ENCODE peak calls at places on chromosomes 4 and X, in eight cellular contexts. J is EH, M is kidney epithelial cell, L is right cardiac atrium, K is activated B cell treated with CpG ODN at 0.5 μM for 24 hours, C is ELF-1, R is NCI-H1694 treated with DMSO at 0.1 percent for 48 hours, G is ACHN. O is an unnamed sample.

GRCh38 chr4:77181737-77182136 is 24.7 kb downstream of the CCNG2 start:
- DNase-seq in J (no peak), M (no peak), K (no peak), L (no peak), R (no peak), C (no peak), G (no peak), O (no peak)

GRCh38 chr4:16083217-16084191 is at the start of gene PROM1:
- DNase-seq in J (no peak), M (no peak), R (no peak), G (no peak), L (peak), K (peak), C (peak), O (no peak)

GRCh38 chr4:36011381-36011780 is 232.9 kb downstream of the ARAP2 start:
- DNase-seq in R (no peak), J (no peak), K (no peak), M (no peak), L (no peak), G (no peak), C (no peak), O (no peak)

GRCh38 chrX:68571292-68572256 is 72.7 kb downstream of the YIPF6 start:
- DNase-seq in G (peak), J (peak), M (peak), C (no peak), L (no peak), R (no peak), K (no peak), O (peak)

GRCh38 chrX:69109706-69110635 is 55.3 kb downstream of the PJA1 start:
- DNase-seq in C (peak), L (no peak), M (no peak), K (no peak), G (no peak), J (peak), R (no peak), O (no peak)

GRCh38 chr4:186932631-186933150 is 209.0 kb upstream of the FAT1 start:
- DNase-seq in R (no peak), C (no peak), G (no peak), J (peak), K (no peak), L (no peak), M (no peak), O (no peak)

GRCh38 chr4:89157488-89158024 is 46.2 kb downstream of the TIGD2 start:
- DNase-seq in K (no peak), G (no peak), C (no peak), J (no peak), L (no peak), M (no peak), R (no peak), O (no peak)

GRCh38 chr4:88858752-88859151 is 161.1 kb upstream of the NAP1L5 start:
- DNase-seq in K (no peak), J (no peak), R (no peak), C (no peak), G (no peak), M (no peak), L (no peak), O (peak)

GRCh38 chr4:3793545-3793944 is 27.4 kb downstream of the ADRA2C start:
- DNase-seq in J (no peak), M (no peak), K (no peak), C (no peak), L (no peak), G (no peak), R (no peak), O (no peak)

GRCh38 chrX:2550288-2551020 is 49.7 kb upstream of the DHRSX start:
- DNase-seq in G (no peak), R (no peak), M (no peak), C (no peak), K (no peak), L (no peak), J (peak), O (no peak)

GRCh38 chrX:97334850-97335249 is 451.1 kb downstream of the RPA4 start:
- DNase-seq in M (no peak), G (no peak), J (no peak), L (no peak), C (no peak), R (no peak), K (no peak), O (no peak)

O was measured in GM20000.